ENCODE peak calls at places on chromosomes 13 and 19, in ten cellular contexts. X is effector memory CD8-positive, alpha-beta T cell; B is GM23248; I is hippocampal formation; A is Right ventricle myocardium superior; J is right cardiac atrium; K is CD4-positive, alpha-beta T cell; E is foreskin melanocyte; N is stimulated activated CD8-positive, alpha-beta memory T cell treated with anti-CD3 and anti-CD28 coated beads, Interleukin-4, amount 100 ng/mL, for 4 hours; R is nucleus accumbens. C is an unnamed sample.

GRCh38 chr13:82976499-82976898 is 905.8 kb downstream of the SLITRK1 start:
- DNase-seq in X (no peak), B (peak), I (no peak), A (no peak), J (no peak), K (no peak), E (no peak), N (no peak), R (no peak), C (no peak)

GRCh38 chr13:51136276-51136980 is 25.4 kb upstream of the C13orf42 start:
- DNase-seq in X (no peak), B (no peak), I (no peak), A (no peak), J (no peak), K (no peak), E (no peak), N (no peak), R (no peak), C (no peak)

GRCh38 chr13:33676700-33677048 is 141.3 kb upstream of the RFC3 start:
- DNase-seq in X (no peak), B (peak), I (peak), A (peak), J (peak), K (no peak), E (peak), N (no peak), R (peak), C (no peak)

GRCh38 chr13:98279473-98280175 is 102.6 kb upstream of the RNF113B start:
- DNase-seq in X (peak), B (no peak), I (no peak), A (no peak), J (no peak), K (no peak), E (no peak), N (no peak), R (no peak), C (no peak)

GRCh38 chr19:54178581-54179261 is 5.8 kb upstream of the TMC4 start:
- DNase-seq in X (no peak), B (peak), I (no peak), A (no peak), J (no peak), K (no peak), E (no peak), N (no peak), R (peak), C (no peak)

GRCh38 chr13:40181203-40181845 is 485.1 kb downstream of the FOXO1 start:
- DNase-seq in X (no peak), B (peak), I (no peak), A (no peak), J (no peak), K (no peak), E (no peak), N (no peak), R (no peak), C (no peak)

GRCh38 chr19:5480427-5480836 is 25.2 kb downstream of the ZNRF4 start:
- DNase-seq in X (no peak), B (peak), I (no peak), A (no peak), J (peak), K (peak), E (no peak), N (no peak), R (no peak), C (no peak)

GRCh38 chr13:42484396-42484795 is 89.6 kb upstream of the TNFSF11 start:
- DNase-seq in X (no peak), B (no peak), I (no peak), A (no peak), J (no peak), K (no peak), E (no peak), N (no peak), R (no peak), C (no peak)

GRCh38 chr19:29881386-29881785 is 60.7 kb upstream of the URI1 start:
- DNase-seq in X (no peak), B (peak), I (no peak), A (no peak), J (no peak), K (no peak), E (no peak), N (no peak), R (no peak), C (no peak)

GRCh38 chr19:50669319-50670101 is 20.3 kb downstream of the C19orf81 start:
- DNase-seq in X (peak), B (peak), I (no peak), A (no peak), J (no peak), K (peak), E (no peak), N (no peak), R (peak), C (no peak)

C was measured in epithelial cell of prostate.